ENCODE peak calls at places on chromosome 4, in four cellular contexts. One of them, this sample, is unnamed. For H3K4me1, the result is how much of the 10 kb centered on the place peaks cover.

GRCh38 chr4:57039345-57039744 is 60.6 kb downstream of the POLR2B start:
- DNase-seq in left ventricle myocardium inferior: no peak
- DNase-seq in PC-3: no peak
- DNase-seq in astrocyte: no peak
- DNase-seq in this sample: no peak

GRCh38 chr4:100169796-100170485 is 20.3 kb downstream of the DDIT4L start:
- DNase-seq in PC-3: no peak
- DNase-seq in left ventricle myocardium inferior: no peak
- DNase-seq in astrocyte: no peak
- DNase-seq in this sample: no peak

GRCh38 chr4:19806865-19807264 is 444.8 kb upstream of the SLIT2 start:
- DNase-seq in left ventricle myocardium inferior: no peak
- DNase-seq in PC-3: no peak
- DNase-seq in astrocyte: peak
- DNase-seq in this sample: no peak

GRCh38 chr4:139015948-139016451 is 419 bp downstream of the NOCT start:
- DNase-seq in left ventricle myocardium inferior: peak
- DNase-seq in PC-3: no peak
- DNase-seq in astrocyte: no peak
- DNase-seq in this sample: no peak

GRCh38 chr4:53354012-53354722 is 11.7 kb downstream of the SCFD2 start:
- DNase-seq in astrocyte: no peak
- DNase-seq in left ventricle myocardium inferior: no peak
- DNase-seq in PC-3: no peak
- DNase-seq in this sample: no peak

GRCh38 chr4:5460106-5460801 is 248.1 kb downstream of the EVC2 start:
- DNase-seq in PC-3: peak
- DNase-seq in astrocyte: no peak
- DNase-seq in left ventricle myocardium inferior: peak
- DNase-seq in this sample: no peak

GRCh38 chr4:147318581-147318980 is 162.3 kb upstream of the EDNRA start:
- DNase-seq in left ventricle myocardium inferior: no peak
- DNase-seq in astrocyte: peak
- DNase-seq in PC-3: peak
- DNase-seq in this sample: no peak

GRCh38 chr4:100977274-100977673 is 370.1 kb downstream of the PPP3CA start:
- DNase-seq in astrocyte: no peak
- DNase-seq in PC-3: no peak
- DNase-seq in left ventricle myocardium inferior: no peak
- DNase-seq in this sample: no peak

GRCh38 chr4:141350122-141350904 is 129.6 kb downstream of the ZNF330 start:
- DNase-seq in PC-3: peak
- DNase-seq in astrocyte: peak
- DNase-seq in left ventricle myocardium inferior: no peak
- DNase-seq in this sample: no peak

GRCh38 chr4:92381640-92382039 is 77.9 kb downstream of the GRID2 start:
- DNase-seq in PC-3: no peak
- DNase-seq in left ventricle myocardium inferior: no peak
- DNase-seq in astrocyte: peak
- DNase-seq in this sample: no peak

GRCh38 chr4:83362492-83363329 is 28.1 kb upstream of the HPSE start:
- DNase-seq in left ventricle myocardium inferior: no peak
- DNase-seq in astrocyte: peak
- DNase-seq in PC-3: peak
- DNase-seq in this sample: peak

GRCh38 chr4:98166025-98166730 is 22.9 kb upstream of the STPG2 start:
- DNase-seq in left ventricle myocardium inferior: peak
- DNase-seq in PC-3: peak
- DNase-seq in astrocyte: peak
- DNase-seq in this sample: no peak

GRCh38 chr4:42561031-42561430 is 95.9 kb downstream of the ATP8A1 start:
- DNase-seq in PC-3: no peak
- DNase-seq in left ventricle myocardium inferior: no peak
- DNase-seq in astrocyte: no peak
- DNase-seq in this sample: no peak

GRCh38 chr4:42560465-42560864 is 96.4 kb downstream of the ATP8A1 start:
- DNase-seq in PC-3: no peak
- DNase-seq in astrocyte: peak
- DNase-seq in left ventricle myocardium inferior: no peak
- DNase-seq in this sample: no peak

GRCh38 chr4:42555828-42556227 is 101.1 kb downstream of the ATP8A1 start:
- DNase-seq in left ventricle myocardium inferior: no peak
- DNase-seq in astrocyte: peak
- DNase-seq in PC-3: peak
- DNase-seq in this sample: no peak

GRCh38 chr4:42562016-42562415 is 94.9 kb downstream of the ATP8A1 start:
- DNase-seq in left ventricle myocardium inferior: no peak
- DNase-seq in astrocyte: no peak
- DNase-seq in PC-3: no peak
- DNase-seq in this sample: no peak

DNA sequence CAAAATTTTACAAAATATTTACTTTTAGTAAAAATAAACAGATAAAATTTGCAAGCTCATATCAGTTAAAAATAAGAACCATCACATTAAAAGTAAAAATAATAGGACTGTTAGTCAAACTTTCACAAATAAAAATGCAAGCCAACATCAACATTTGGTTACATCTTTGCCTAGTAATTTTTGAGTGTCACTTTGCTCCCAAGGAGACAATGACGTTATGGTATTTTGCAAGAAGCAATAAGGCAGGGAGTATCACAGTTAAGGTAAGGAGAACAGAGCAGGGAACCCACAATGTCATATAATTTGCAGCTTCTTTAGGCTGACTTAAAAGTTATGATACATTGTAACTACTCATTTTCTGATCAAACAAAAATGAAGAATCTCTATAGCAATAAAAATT is 98.7 kb downstream of the ATP8A1 start:
- DNase-seq in left ventricle myocardium inferior: no peak
- DNase-seq in astrocyte: no peak
- DNase-seq in PC-3: no peak
- DNase-seq in this sample: no peak
- H3K4me1 ChIP-seq in left ventricle myocardium inferior: under half
- H3K4me1 ChIP-seq in astrocyte: under half
- H3K4me1 ChIP-seq in PC-3: under half
- H3K4me1 ChIP-seq in this sample: under half

GRCh38 chr4:6692806-6693205 is 872 bp upstream of the S100P start:
- DNase-seq in astrocyte: no peak
- DNase-seq in PC-3: peak
- DNase-seq in left ventricle myocardium inferior: no peak
- DNase-seq in this sample: no peak
- H3K4me1 ChIP-seq in astrocyte: under half
- H3K4me1 ChIP-seq in PC-3: half or more
- H3K4me1 ChIP-seq in left ventricle myocardium inferior: half or more
- H3K4me1 ChIP-seq in this sample: half or more

DNA sequence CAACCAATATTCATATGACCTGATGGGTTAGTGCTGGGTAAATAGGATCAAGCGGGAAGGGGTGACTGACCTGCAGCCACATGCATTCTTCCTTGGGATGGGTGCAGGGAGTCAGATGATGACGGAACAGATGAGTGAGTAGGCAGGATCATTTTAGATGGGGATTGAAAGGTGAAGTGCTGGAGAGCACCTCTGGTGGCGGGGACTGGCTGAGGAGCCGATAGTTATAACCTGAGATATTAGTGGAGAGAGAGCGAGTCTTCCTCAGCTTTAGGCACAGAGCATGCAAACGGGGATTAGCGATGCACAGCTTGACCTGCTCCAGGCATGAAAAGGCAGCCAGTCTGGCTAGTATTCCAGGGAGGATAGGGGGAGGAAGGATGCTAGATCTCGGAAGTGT is 99.1 kb downstream of the AFF1 start:
- DNase-seq in astrocyte: no peak
- DNase-seq in left ventricle myocardium inferior: no peak
- DNase-seq in PC-3: no peak
- DNase-seq in this sample: no peak
- H3K4me1 ChIP-seq in astrocyte: under half
- H3K4me1 ChIP-seq in left ventricle myocardium inferior: half or more
- H3K4me1 ChIP-seq in PC-3: under half
- H3K4me1 ChIP-seq in this sample: under half

GRCh38 chr4:95898226-95898625 is 58.3 kb downstream of the PDHA2 start:
- DNase-seq in astrocyte: no peak
- DNase-seq in left ventricle myocardium inferior: no peak
- DNase-seq in PC-3: no peak
- DNase-seq in this sample: no peak
- H3K4me1 ChIP-seq in astrocyte: under half
- H3K4me1 ChIP-seq in left ventricle myocardium inferior: under half
- H3K4me1 ChIP-seq in PC-3: under half
- H3K4me1 ChIP-seq in this sample: under half

This sample was measured in CD4-positive, CD25-positive, alpha-beta regulatory T cell.